ENCODE peak calls at places on chromosomes 12 and 14, in five cellular contexts. H is activated T-cell treated with anti-CD3 and anti-CD28 coated beads for 48 hours; N is fibroblast of mammary gland; P is stimulated activated CD8-positive, alpha-beta memory T cell treated with anti-CD3 and anti-CD28 coated beads, Interleukin-2, amount 100 ng/mL, for 48 hours; M is naive thymus-derived CD8-positive, alpha-beta T cell. X is an unnamed sample.

GRCh38 chr12:113955109-113955970 is 10.8 kb downstream of the RBM19 start:
- DNase-seq in P (no peak), M (no peak), N (peak; percentile 17), H (no peak), X (no peak)

GRCh38 chr14:83712730-83713129 is 1817.2 kb upstream of the FLRT2 start:
- DNase-seq in P (no peak), M (no peak), N (no peak), H (no peak), X (no peak)

GRCh38 chr14:23670489-23670888 is 34.3 kb downstream of the DHRS2 start:
- DNase-seq in M (no peak), H (no peak), P (no peak), N (no peak), X (no peak)

GRCh38 chr12:70719672-70720420 is 82.6 kb upstream of the PTPRB start:
- DNase-seq in P (peak; percentile 5), M (peak; percentile 30), N (peak; percentile 31), H (peak; percentile 21), X (peak; percentile 4)

GRCh38 chr12:3389911-3390310 is 101.1 kb upstream of the PRMT8 start:
- DNase-seq in H (no peak), N (no peak), M (no peak), P (no peak), X (no peak)

GRCh38 chr14:101585211-101585610 is 23.9 kb downstream of the DIO3 start:
- DNase-seq in P (no peak), N (no peak), H (no peak), M (no peak), X (no peak)

GRCh38 chr12:100229876-100230275 is 29.3 kb downstream of the ACTR6 start:
- DNase-seq in N (no peak), M (no peak), H (no peak), P (no peak), X (no peak)

GRCh38 chr14:30848449-30849240 is 25.7 kb upstream of the COCH start:
- DNase-seq in M (no peak), N (peak; percentile 29), H (no peak), P (no peak), X (no peak)

GRCh38 chr12:121712462-121713256 is at the start of gene TMEM120B:
- DNase-seq in N (peak; percentile 56), H (peak; percentile 89), M (peak; percentile 87), P (peak; percentile 77), X (peak; percentile 88)

GRCh38 chr14:32009636-32010560 is 67.2 kb upstream of the ARHGAP5 start:
- DNase-seq in P (no peak), M (no peak), N (no peak), H (no peak), X (no peak)

GRCh38 chr14:23284654-23285529 is 1.0 kb downstream of the HOMEZ start:
- DNase-seq in P (no peak), N (peak; percentile 25), M (peak; percentile 23), H (no peak), X (no peak)

GRCh38 chr12:30691122-30691879 is 4.4 kb downstream of the IPO8 start:
- DNase-seq in H (no peak), M (no peak), N (peak; percentile 90), P (no peak), X (no peak)

GRCh38 chr14:23544511-23545447 is 6.8 kb downstream of the ZFHX2 start:
- DNase-seq in M (no peak), H (no peak), N (no peak), P (no peak), X (no peak)

GRCh38 chr12:75986001-75986739 is 45.4 kb downstream of the PHLDA1 start:
- DNase-seq in M (no peak), H (no peak), N (no peak), P (no peak), X (no peak)

GRCh38 chr12:48349471-48349870 is 1.2 kb downstream of the ZNF641 start:
- DNase-seq in N (peak; percentile 45), H (no peak), P (no peak), M (no peak), X (no peak)

GRCh38 chr14:72479471-72479931 is 414.4 kb downstream of the DPF3 start:
- DNase-seq in P (no peak), H (no peak), N (no peak), M (no peak), X (no peak)

GRCh38 chr12:6335451-6336078 is 6.3 kb downstream of the TNFRSF1A start:
- DNase-seq in N (peak; percentile 90), H (peak; percentile 82), M (peak; percentile 88), P (peak; percentile 82), X (peak; percentile 69)

GRCh38 chr14:90387201-90387600 is 9.6 kb upstream of the CALM1 start:
- DNase-seq in M (no peak), N (no peak), H (no peak), P (no peak), X (no peak)

GRCh38 chr12:105041186-105041585 is 43.1 kb downstream of the ALDH1L2 start:
- DNase-seq in P (no peak), H (no peak), N (no peak), M (no peak), X (no peak)

GRCh38 chr14:69855180-69855817 is 23.9 kb upstream of the SMOC1 start:
- DNase-seq in M (no peak), H (no peak), P (no peak), N (no peak), X (no peak)

GRCh38 chr12:31922341-31923062 is 36.7 kb upstream of the RESF1 start:
- DNase-seq in P (no peak), M (no peak), N (peak; percentile 44), H (no peak), X (no peak)

GRCh38 chr12:113305281-113305856 is 29.5 kb downstream of the SLC8B1 start:
- DNase-seq in P (no peak), H (no peak), M (no peak), N (no peak), X (no peak)

GRCh38 chr12:7302536-7303113 is 1.2 kb upstream of the ACSM4 start:
- DNase-seq in P (no peak), H (no peak), N (peak; percentile 13), M (no peak), X (no peak)

GRCh38 chr12:108582509-108582908 is 15.4 kb downstream of the TMEM119 start:
- DNase-seq in H (no peak), P (no peak), N (no peak), M (no peak), X (no peak)

X was measured in stimulated activated effector memory CD8-positive, alpha-beta T cell treated with anti-CD3 and anti-CD28 coated beads, Interleukin-12 subunit alpha, Interleukin-12 subunit beta, amount 100 ng/mL, for 72 hours.